ENCODE peak calls at places on chromosomes 13 and 19, in five cellular contexts. C is NCI-H510A, M is gastrocnemius medialis, X is stomach, I is nephron progenitor cell. O is an unnamed sample.
A peak's percentile ranks its signal among the peaks of the same experiment; 100 is the strongest.

GRCh38 chr19:35090160-35090794 is 25.3 kb upstream of the FXYD3 start:
- DNase-seq in X (peak; percentile 69), I (peak; percentile 68), C (no peak), M (peak; percentile 52), O (peak; percentile 82)

GRCh38 chr19:41753936-41754529 is 1.3 kb upstream of the CEACAM6 start:
- DNase-seq in X (peak; percentile 75), C (no peak), I (peak; percentile 47), M (no peak), O (peak; percentile 67)

GRCh38 chr19:3109491-3109890 is 15.3 kb downstream of the GNA11 start:
- DNase-seq in M (no peak), X (no peak), I (no peak), C (no peak), O (no peak)

GRCh38 chr13:49627831-49628652 is at the start of gene ARL11:
- DNase-seq in I (peak; percentile 45), X (peak; percentile 56), C (no peak), M (no peak), O (peak; percentile 85)

GRCh38 chr13:44368062-44368591 is 5.5 kb upstream of the SERP2 start:
- DNase-seq in I (no peak), X (no peak), C (no peak), M (no peak), O (no peak)

GRCh38 chr13:100875392-100876043 is 200.9 kb upstream of the TMTC4 start:
- DNase-seq in I (no peak), C (no peak), M (no peak), X (no peak), O (no peak)

GRCh38 chr19:39182174-39182505 is 14.6 kb upstream of the NCCRP1 start:
- DNase-seq in I (no peak), C (no peak), X (no peak), M (no peak), O (no peak)

GRCh38 chr13:70310720-70311119 is 202.5 kb upstream of the KLHL1 start:
- DNase-seq in X (peak; percentile 39), M (no peak), C (peak; percentile 13), I (peak; percentile 18), O (peak; percentile 77)

GRCh38 chr19:54209748-54210494 is 9.3 kb downstream of the RPS9 start:
- DNase-seq in I (no peak), C (peak; percentile 77), X (peak; percentile 97), M (peak; percentile 66), O (peak; percentile 64)

GRCh38 chr19:543912-544608 is at the start of gene GZMM:
- DNase-seq in M (no peak), I (no peak), X (no peak), C (no peak), O (no peak)

GRCh38 chr19:19860756-19861390 is 4.8 kb upstream of the ZNF253 start:
- DNase-seq in M (no peak), C (no peak), X (no peak), I (no peak), O (no peak)

GRCh38 chr13:76937416-76937815 is 10.9 kb upstream of the ACOD1 start:
- DNase-seq in I (no peak), M (no peak), X (no peak), C (no peak), O (no peak)

GRCh38 chr19:1847684-1848398 is 442 bp downstream of the REXO1 start:
- DNase-seq in I (peak; percentile 63), M (no peak), X (no peak), C (no peak), O (no peak)

GRCh38 chr13:56457535-56458200 is 683.0 kb upstream of the PRR20A start:
- DNase-seq in X (no peak), M (no peak), C (no peak), I (no peak), O (no peak)

GRCh38 chr13:52414051-52414450 is 8.1 kb upstream of the THSD1 start:
- DNase-seq in I (no peak), M (no peak), X (no peak), C (no peak), O (no peak)

GRCh38 chr19:4396949-4397783 is 3.2 kb downstream of the SH3GL1 start:
- DNase-seq in M (no peak), I (no peak), C (no peak), X (no peak), O (no peak)

GRCh38 chr19:17086129-17086528 is 10.6 kb downstream of the MYO9B start:
- DNase-seq in C (no peak), X (no peak), M (no peak), I (no peak), O (no peak)

GRCh38 chr19:55005684-55006488 is 32.2 kb downstream of the GP6 start:
- DNase-seq in C (no peak), X (no peak), I (peak; percentile 8), M (peak; percentile 4), O (peak; percentile 72)

GRCh38 chr13:80591978-80592377 is 251.1 kb upstream of the SPRY2 start:
- DNase-seq in X (no peak), M (no peak), I (no peak), C (no peak), O (no peak)

GRCh38 chr13:100485265-100485664 is 103.3 kb downstream of the GGACT start:
- DNase-seq in I (no peak), C (no peak), M (no peak), X (no peak), O (no peak)

GRCh38 chr19:548841-549830 is 5.3 kb downstream of the GZMM start:
- DNase-seq in M (no peak), I (no peak), X (no peak), C (no peak), O (no peak)

GRCh38 chr19:17721821-17722220 is 2.5 kb downstream of the MAP1S start:
- DNase-seq in I (no peak), C (no peak), M (peak; percentile 12), X (no peak), O (no peak)

GRCh38 chr13:52738719-52739467 is 727 bp downstream of the CNMD start:
- DNase-seq in X (no peak), I (peak; percentile 78), M (no peak), C (no peak), O (no peak)

GRCh38 chr13:102729560-102730275 is 34.9 kb upstream of the METTL21C start:
- DNase-seq in M (no peak), X (no peak), C (no peak), I (no peak), O (no peak)

GRCh38 chr13:45456196-45456972 is 8.4 kb upstream of the COG3 start:
- DNase-seq in X (no peak), C (no peak), I (no peak), M (no peak), O (no peak)

GRCh38 chr19:1276620-1277007 is 1.3 kb downstream of the FAM174C start:
- DNase-seq in I (no peak), X (no peak), C (no peak), M (no peak), O (no peak)

GRCh38 chr19:47781590-47782318 is 3.3 kb downstream of the SELENOW start:
- DNase-seq in I (no peak), M (no peak), X (peak; percentile 35), C (no peak), O (no peak)